ENCODE peak calls at places on chromosomes 13 and 19, in six cellular contexts. W is lower leg skin; V is AG10803; T is cardiac fibroblast; C is CD8-positive, alpha-beta T cell; J is stomach. P is an unnamed sample.

GRCh38 chr19:17202249-17202648 is 12.9 kb upstream of the USE1 start:
- DNase-seq in J (no peak), V (no peak), W (no peak), T (no peak), C (no peak), P (no peak)

GRCh38 chr19:38722947-38723605 is 21.2 kb downstream of the CAPN12 start:
- DNase-seq in J (no peak), V (no peak), W (no peak), C (no peak), T (no peak), P (no peak)

GRCh38 chr13:60654405-60654804 is 257.4 kb downstream of the TDRD3 start:
- DNase-seq in T (peak), J (peak), C (no peak), V (peak), W (no peak), P (peak)

GRCh38 chr19:55287361-55288079 is 3.7 kb downstream of the BRSK1 start:
- DNase-seq in V (no peak), T (no peak), C (no peak), W (no peak), J (no peak), P (no peak)

GRCh38 chr13:52848455-52849190 is at the start of gene PCDH8:
- DNase-seq in J (no peak), W (no peak), V (no peak), C (no peak), T (no peak), P (no peak)

GRCh38 chr13:113650275-113650674 is 7.7 kb downstream of the ATP4B start:
- DNase-seq in W (no peak), T (no peak), C (no peak), V (no peak), J (peak), P (no peak)

GRCh38 chr13:110258876-110259631 is 47.9 kb downstream of the COL4A1 start:
- DNase-seq in J (no peak), T (no peak), C (no peak), V (no peak), W (no peak), P (no peak)

GRCh38 chr13:21309542-21310172 is 133.2 kb downstream of the MRPL57 start:
- DNase-seq in J (no peak), W (no peak), C (no peak), T (no peak), V (no peak), P (no peak)

GRCh38 chr19:8489591-8490394 is 12.6 kb downstream of the PRAM1 start:
- DNase-seq in C (no peak), J (no peak), T (no peak), V (no peak), W (peak), P (no peak)

GRCh38 chr13:71789952-71790351 is 77.1 kb downstream of the DACH1 start:
- DNase-seq in V (no peak), J (no peak), C (no peak), T (no peak), W (no peak), P (peak)

GRCh38 chr13:25478186-25478585 is 106.4 kb downstream of the ATP8A2 start:
- DNase-seq in W (no peak), J (no peak), T (no peak), V (no peak), C (no peak), P (no peak)

GRCh38 chr19:5041168-5042038 is 72.5 kb downstream of the KDM4B start:
- DNase-seq in J (no peak), T (no peak), C (no peak), V (no peak), W (no peak), P (no peak)

GRCh38 chr13:37014609-37015008 is 14.0 kb downstream of the EXOSC8 start:
- DNase-seq in W (no peak), T (peak), V (peak), C (no peak), J (no peak), P (no peak)

GRCh38 chr13:52414963-52415362 is 9.0 kb upstream of the THSD1 start:
- DNase-seq in V (peak), W (no peak), T (peak), C (no peak), J (no peak), P (peak)

GRCh38 chr13:37127706-37128241 is 22.3 kb upstream of the CSNK1A1L start:
- DNase-seq in V (peak), T (peak), C (no peak), J (no peak), W (no peak), P (peak)

DNA sequence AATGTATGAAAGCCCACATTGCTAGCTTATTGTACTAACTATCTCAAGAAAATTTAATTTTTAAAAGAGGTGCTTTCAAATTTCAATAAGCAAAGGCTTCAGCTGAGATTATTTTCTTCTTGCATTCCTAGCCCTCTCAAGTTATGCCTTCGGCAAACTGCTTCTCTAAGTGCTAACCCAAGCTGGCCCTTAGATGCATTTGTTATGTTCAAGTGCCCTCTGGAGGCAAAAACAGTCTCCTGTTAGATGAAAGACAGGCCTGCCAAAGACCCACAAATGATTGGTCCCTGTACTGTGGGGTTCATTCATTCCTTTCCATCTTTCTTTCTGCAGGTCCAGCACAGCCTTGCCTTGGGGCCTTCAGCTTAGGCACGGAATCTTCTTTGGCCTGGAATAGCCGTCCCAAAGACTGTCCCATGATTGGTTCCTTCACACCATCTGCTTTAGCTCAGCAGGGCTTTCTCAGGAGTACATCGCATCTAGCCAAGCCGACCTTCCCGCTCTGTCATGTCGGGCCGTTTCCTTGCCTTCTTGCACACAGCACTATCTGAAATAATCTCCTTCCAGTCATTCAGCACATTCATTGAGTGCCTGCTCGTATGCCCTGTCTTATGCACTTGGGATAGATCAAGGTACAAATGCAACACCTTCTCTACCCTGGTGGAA is 26.4 kb upstream of the TPTE2 start:
- DNase-seq in W (no peak), T (peak), C (peak), J (no peak), V (peak), P (peak)
- TF ChIP-seq CTCF in W (no peak), T (peak), C (peak), J (peak), V (peak), P (peak)

GRCh38 chr13:76886005-76886291 is 257 bp downstream of the KCTD12 start:
- DNase-seq in W (no peak), C (no peak), T (no peak), V (no peak), J (no peak), P (no peak)

GRCh38 chr13:76884167-76884566 is 2.0 kb downstream of the KCTD12 start:
- DNase-seq in J (peak), C (no peak), T (peak), V (peak), W (no peak), P (peak)

GRCh38 chr13:76886292-76887061 is at the start of gene KCTD12:
- DNase-seq in J (peak), W (peak), V (peak), T (peak), C (peak), P (peak)

GRCh38 chr13:76884571-76885202 is 1.5 kb downstream of the KCTD12 start:
- DNase-seq in T (peak), C (no peak), W (peak), J (no peak), V (peak), P (peak)

GRCh38 chr13:76885203-76886004 is 801 bp downstream of the KCTD12 start:
- DNase-seq in T (peak), V (peak), J (peak), C (peak), W (peak), P (peak)
- H3K4me3 ChIP-seq in T (peak), V (peak), J (peak), C (peak), W (peak), P (peak)

GRCh38 chr19:6424939-6425731 is 524 bp upstream of the KHSRP start:
- DNase-seq in V (peak), C (peak), J (peak), T (peak), W (peak), P (peak)
- TF ChIP-seq CTCF in V (no peak), C (no peak), J (no peak), T (no peak), W (no peak), P (no peak)

GRCh38 chr19:54162884-54163283 is 3.4 kb upstream of the LENG1 start:
- DNase-seq in C (no peak), W (no peak), T (no peak), J (no peak), V (no peak), P (no peak)
- H3K4me3 ChIP-seq in C (peak), W (no peak), T (peak), J (peak), V (peak), P (no peak)

GRCh38 chr13:65677906-65678305 is 1552.2 kb downstream of the PCDH9 start:
- DNase-seq in J (no peak), T (peak), W (no peak), C (no peak), V (peak), P (no peak)
- TF ChIP-seq CTCF in J (no peak), T (peak), W (no peak), C (no peak), V (peak), P (no peak)

GRCh38 chr19:50661675-50662441 is 12.6 kb downstream of the C19orf81 start:
- DNase-seq in T (no peak), C (no peak), J (no peak), W (no peak), V (no peak), P (no peak)

GRCh38 chr19:50658438-50659317 is 9.4 kb downstream of the C19orf81 start:
- DNase-seq in T (peak), C (peak), J (peak), V (peak), W (peak), P (peak)

GRCh38 chr19:50661087-50661486 is 11.8 kb downstream of the C19orf81 start:
- DNase-seq in C (no peak), J (no peak), W (no peak), V (no peak), T (no peak), P (no peak)

GRCh38 chr19:50659318-50660082 is 10.3 kb downstream of the C19orf81 start:
- DNase-seq in V (no peak), T (no peak), C (no peak), W (no peak), J (no peak), P (no peak)

DNA sequence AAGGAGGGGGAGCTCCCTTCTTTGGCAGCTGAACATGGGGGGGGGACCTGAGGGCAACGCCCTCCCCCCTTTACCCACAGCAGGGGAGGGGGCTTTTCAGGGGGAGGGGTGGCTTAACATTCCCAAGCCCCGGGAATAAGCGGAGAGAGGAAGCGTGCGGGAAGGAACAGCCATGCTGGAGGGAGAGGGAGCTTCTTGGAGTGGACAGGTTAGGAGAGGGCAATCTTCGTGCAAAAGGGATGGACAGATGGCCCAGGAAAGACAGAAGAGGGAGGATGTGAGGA is 10.8 kb downstream of the C19orf81 start:
- DNase-seq in V (no peak), W (no peak), C (no peak), J (no peak), T (no peak), P (no peak)
- H3K4me3 ChIP-seq in V (no peak), W (no peak), C (no peak), J (no peak), T (no peak), P (no peak)

P was measured in astrocyte of the spinal cord.